ENCODE peak calls at places on chromosomes 13 and 19, in seven cellular contexts. E is foreskin fibroblast; J is caudate nucleus; S is neuronal stem cell; G is heart left ventricle; A is A549; K is activated naive CD4-positive, alpha-beta T cell treated with anti-CD3 and anti-CD28 coated beads, Interleukin-2, amount 50 U/mL, for 16 hours. X is an unnamed sample.

GRCh38 chr13:49258097-49258796 is 10.5 kb downstream of the CDADC1 start:
- DNase-seq in E (no peak), J (no peak), S (no peak), G (no peak), A (no peak), K (no peak), X (no peak)

GRCh38 chr19:3276341-3276799 is 51.9 kb downstream of the CELF5 start:
- DNase-seq in E (no peak), J (peak; percentile 66), S (no peak), G (no peak), A (peak; percentile 83), K (peak; percentile 53), X (no peak)

GRCh38 chr19:47609885-47610545 is 1.1 kb downstream of the BICRA start:
- DNase-seq in E (peak; percentile 73), J (peak; percentile 39), S (peak; percentile 39), G (peak; percentile 46), A (peak; percentile 54), K (peak; percentile 44), X (peak; percentile 57)

GRCh38 chr19:18086590-18087138 is at the start of gene IL12RB1:
- DNase-seq in E (no peak), J (no peak), S (no peak), G (no peak), A (no peak), K (peak; percentile 54), X (peak; percentile 72)

GRCh38 chr19:29841559-29842367 is 30.0 kb downstream of the CCNE1 start:
- DNase-seq in E (peak; percentile 54), J (no peak), S (peak; percentile 29), G (no peak), A (peak; percentile 90), K (no peak), X (no peak)

GRCh38 chr13:38042771-38043170 is 173.2 kb upstream of the TRPC4 start:
- DNase-seq in E (peak; percentile 39), J (no peak), S (no peak), G (no peak), A (no peak), K (no peak), X (no peak)

GRCh38 chr13:43153436-43154082 is 130.2 kb downstream of the DNAJC15 start:
- DNase-seq in E (peak; percentile 91), J (no peak), S (no peak), G (no peak), A (peak; percentile 41), K (no peak), X (no peak)

GRCh38 chr13:97911311-97912138 is 42.0 kb upstream of the IPO5 start:
- DNase-seq in E (peak; percentile 60), J (no peak), S (no peak), G (no peak), A (peak; percentile 36), K (no peak), X (no peak)

GRCh38 chr13:67133476-67133875 is 96.7 kb downstream of the PCDH9 start:
- DNase-seq in E (no peak), J (no peak), S (no peak), G (no peak), A (no peak), K (no peak), X (no peak)

GRCh38 chr19:13848811-13849241 is 28.1 kb upstream of the NANOS3 start:
- DNase-seq in E (peak; percentile 18), J (no peak), S (no peak), G (no peak), A (peak; percentile 74), K (no peak), X (no peak)

GRCh38 chr19:42284066-42284501 is 15.0 kb downstream of the CIC start:
- DNase-seq in E (peak; percentile 92), J (peak; percentile 87), S (peak; percentile 68), G (peak; percentile 87), A (peak; percentile 86), K (peak; percentile 81), X (no peak)

GRCh38 chr13:50713849-50714248 is 129.6 kb downstream of the DLEU7 start:
- DNase-seq in E (peak; percentile 77), J (no peak), S (no peak), G (no peak), A (no peak), K (no peak), X (no peak)

GRCh38 chr19:19342086-19343015 is 21.7 kb downstream of the MAU2 start:
- DNase-seq in E (peak; percentile 77), J (no peak), S (peak; percentile 60), G (peak; percentile 60), A (peak; percentile 70), K (no peak), X (peak; percentile 25)

GRCh38 chr19:6740589-6741348 is 1.3 kb downstream of the TRIP10 start:
- DNase-seq in E (peak; percentile 65), J (no peak), S (peak; percentile 67), G (peak; percentile 80), A (peak; percentile 27), K (no peak), X (peak; percentile 52)

GRCh38 chr19:10797541-10798256 is 38.3 kb downstream of the TMED1 start:
- DNase-seq in E (peak; percentile 22), J (peak; percentile 78), S (no peak), G (no peak), A (no peak), K (peak; percentile 80), X (peak; percentile 88)

GRCh38 chr13:59458908-59459579 is 704.7 kb downstream of the DIAPH3 start:
- DNase-seq in E (peak; percentile 60), J (no peak), S (no peak), G (peak; percentile 28), A (no peak), K (no peak), X (no peak)

GRCh38 chr13:92414851-92415250 is 811.8 kb upstream of the GPC6 start:
- DNase-seq in E (no peak), J (no peak), S (no peak), G (no peak), A (no peak), K (no peak), X (no peak)

GRCh38 chr19:861756-862528 is 2.5 kb downstream of the CFD start:
- DNase-seq in E (peak; percentile 47), J (no peak), S (peak; percentile 43), G (no peak), A (peak; percentile 78), K (peak; percentile 60), X (peak; percentile 80)

GRCh38 chr13:113468461-113469147 is 15.3 kb upstream of the ADPRHL1 start:
- DNase-seq in E (no peak), J (no peak), S (peak; percentile 35), G (no peak), A (no peak), K (no peak), X (no peak)

GRCh38 chr13:105035092-105035491 is 1500.4 kb downstream of the EFNB2 start:
- DNase-seq in E (peak; percentile 50), J (peak; percentile 31), S (no peak), G (no peak), A (no peak), K (no peak), X (no peak)

GRCh38 chr19:11576186-11576585 is 1.3 kb downstream of the ACP5 start:
- DNase-seq in E (no peak), J (no peak), S (no peak), G (no peak), A (no peak), K (no peak), X (no peak)

X was measured in activated T-cell treated with anti-CD3 and anti-CD28 coated beads, Interleukin-2, amount 50 U/mL, for 24 hours.